ENCODE peak calls at places on chromosomes 5 and 9, in nine cellular contexts. M, J, Q, W, F, R, L, A and B are unnamed samples.

GRCh38 chr5:169576181-169576598 is 7.4 kb upstream of the SPDL1 start:
- DNase-seq in A (no peak), L (peak; percentile 99), R (no peak), J (no peak), W (peak; percentile 57), Q (no peak), M (peak; percentile 87), F (no peak), B (peak; percentile 66)

GRCh38 chr5:168679515-168679920 is 100.3 kb upstream of the PANK3 start:
- DNase-seq in W (peak; percentile 71), L (peak; percentile 59), M (peak; percentile 70), Q (peak; percentile 80), R (peak; percentile 36), F (peak; percentile 89), A (peak; percentile 51), J (no peak), B (no peak)

GRCh38 chr5:151158287-151158661 is 695 bp upstream of the ANXA6 start:
- DNase-seq in L (peak; percentile 63), R (no peak), F (peak; percentile 56), Q (no peak), J (no peak), A (no peak), W (no peak), M (no peak), B (no peak)

GRCh38 chr5:1523793-1524480 is at the start of gene LPCAT1:
- DNase-seq in R (peak; percentile 79), W (peak; percentile 72), A (peak; percentile 85), J (peak; percentile 82), L (peak; percentile 68), F (peak; percentile 79), Q (peak; percentile 93), M (peak; percentile 60), B (no peak)

GRCh38 chr5:81068063-81068462 is 107.9 kb downstream of the RASGRF2 start:
- DNase-seq in R (no peak), Q (no peak), A (peak; percentile 36), F (no peak), W (no peak), L (no peak), M (no peak), J (no peak), B (no peak)

GRCh38 chr9:105329729-105330082 is 85.3 kb downstream of the SLC44A1 start:
- DNase-seq in M (no peak), Q (no peak), J (no peak), F (no peak), R (no peak), A (no peak), L (no peak), W (peak; percentile 16), B (no peak)

GRCh38 chr5:31119938-31120641 is 73.4 kb upstream of the CDH6 start:
- DNase-seq in F (no peak), W (no peak), M (peak; percentile 47), L (peak; percentile 68), A (no peak), Q (no peak), R (no peak), J (no peak), B (no peak)

GRCh38 chr9:85420750-85421149 is 321.0 kb downstream of the AGTPBP1 start:
- DNase-seq in R (no peak), L (peak; percentile 45), F (no peak), M (no peak), A (no peak), Q (no peak), J (no peak), W (peak; percentile 86), B (no peak)

GRCh38 chr5:74589204-74590056 is 51.1 kb downstream of the ENC1 start:
- DNase-seq in L (no peak), F (no peak), J (no peak), W (no peak), M (no peak), R (no peak), A (no peak), Q (no peak), B (no peak)

GRCh38 chr9:116002624-116003023 is 151.0 kb upstream of the PAPPA start:
- DNase-seq in M (no peak), F (no peak), W (no peak), J (no peak), A (no peak), L (peak; percentile 62), Q (no peak), R (no peak), B (peak; percentile 64)

GRCh38 chr9:33124046-33124445 is 43.1 kb downstream of the B4GALT1 start:
- DNase-seq in M (no peak), Q (no peak), L (no peak), J (no peak), W (no peak), A (no peak), R (no peak), F (no peak), B (no peak)

GRCh38 chr9:126275386-126276001 is 51.1 kb upstream of the MVB12B start:
- DNase-seq in W (no peak), F (peak; percentile 86), Q (peak; percentile 72), R (no peak), J (no peak), A (peak; percentile 25), L (peak; percentile 69), M (peak; percentile 5), B (no peak)

GRCh38 chr9:76703270-76703669 is 61.0 kb upstream of the PCA3 start:
- DNase-seq in M (no peak), A (no peak), L (no peak), W (no peak), F (no peak), R (no peak), Q (no peak), J (no peak), B (no peak)

GRCh38 chr5:142671801-142672200 is 14.1 kb downstream of the FGF1 start:
- DNase-seq in M (peak; percentile 85), W (peak; percentile 67), L (peak; percentile 91), Q (no peak), F (no peak), R (no peak), J (no peak), A (no peak), B (no peak)

GRCh38 chr5:130529716-130530485 is 625.6 kb downstream of the CHSY3 start:
- DNase-seq in R (no peak), Q (no peak), J (no peak), L (no peak), M (no peak), F (no peak), A (no peak), W (no peak), B (peak; percentile 100)

GRCh38 chr5:36363101-36363500 is 61.4 kb upstream of the RANBP3L start:
- DNase-seq in R (no peak), A (no peak), L (peak; percentile 93), J (no peak), F (no peak), W (peak; percentile 35), M (peak; percentile 43), Q (no peak), B (no peak)

GRCh38 chr5:31487510-31487909 is 44.4 kb downstream of the DROSHA start:
- DNase-seq in Q (no peak), F (no peak), R (no peak), J (no peak), W (no peak), M (peak; percentile 11), A (no peak), L (no peak), B (no peak)

GRCh38 chr9:6644346-6645152 is 980 bp downstream of the GLDC start:
- DNase-seq in Q (no peak), R (peak; percentile 13), A (no peak), F (no peak), W (no peak), M (no peak), J (no peak), L (no peak), B (no peak)

GRCh38 chr5:62550103-62550502 is 28.5 kb upstream of the LRRC70 start:
- DNase-seq in A (no peak), J (no peak), M (no peak), L (no peak), W (no peak), F (no peak), Q (no peak), R (no peak), B (no peak)

GRCh38 chr5:87770016-87770415 is 357.3 kb upstream of the CCNH start:
- DNase-seq in L (no peak), F (no peak), Q (no peak), R (no peak), A (no peak), W (no peak), J (no peak), M (no peak), B (no peak)

GRCh38 chr5:87765009-87765408 is 352.3 kb upstream of the CCNH start:
- DNase-seq in A (no peak), L (no peak), M (no peak), J (no peak), F (no peak), R (no peak), W (no peak), Q (no peak), B (no peak)

GRCh38 chr5:87769137-87769536 is 356.4 kb upstream of the CCNH start:
- DNase-seq in A (no peak), M (no peak), Q (no peak), W (no peak), R (no peak), F (no peak), L (peak; percentile 33), J (no peak), B (no peak)

GRCh38 chr5:87770601-87771121 is 357.9 kb upstream of the CCNH start:
- DNase-seq in A (no peak), J (no peak), Q (no peak), W (no peak), F (no peak), L (no peak), R (no peak), M (no peak), B (no peak)
- H3K27ac ChIP-seq in A (no peak overlapping the region), J (no peak overlapping the region), Q (no peak overlapping the region), W (no peak overlapping the region), F (no peak overlapping the region), L (no peak overlapping the region), R (no peak overlapping the region), M (no peak overlapping the region), B (no peak overlapping the region)

GRCh38 chr5:157266286-157267007 is 524 bp downstream of the CYFIP2 start:
- DNase-seq in L (no peak), J (no peak), A (no peak), W (no peak), Q (peak; percentile 70), R (no peak), M (no peak), F (no peak), B (no peak)
- H3K27ac ChIP-seq in L (no peak overlapping the region), J (peak overlapping the region; percentile 88), A (peak overlapping the region; percentile 81), W (no peak overlapping the region), Q (peak overlapping the region; percentile 53), R (peak overlapping the region; percentile 78), M (no peak overlapping the region), F (no peak overlapping the region), B (no peak overlapping the region)

DNA sequence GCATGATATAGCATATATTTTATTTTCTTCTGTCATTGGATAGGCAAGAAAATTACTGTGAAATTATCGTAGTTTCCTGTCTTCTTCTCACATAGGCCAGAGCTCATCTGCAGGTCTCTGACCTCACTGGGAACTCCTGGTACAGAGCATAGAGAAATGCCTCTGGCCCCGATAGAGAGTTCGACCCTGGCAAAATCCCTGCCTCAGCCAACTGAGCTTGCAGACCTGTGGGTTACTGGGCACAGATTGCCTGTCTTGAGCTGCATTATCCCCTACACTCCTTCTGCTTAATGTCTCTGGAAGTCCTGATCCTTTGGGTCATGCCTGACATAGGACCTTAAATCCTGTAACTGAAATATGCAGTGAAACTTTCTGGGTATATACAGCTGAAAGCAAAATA is 439.3 kb upstream of the CTNND2 start:
- DNase-seq in Q (no peak), J (no peak), W (no peak), R (no peak), F (no peak), L (no peak), A (no peak), M (no peak), B (no peak)
- H3K27ac ChIP-seq in Q (no peak overlapping the region), J (no peak overlapping the region), W (no peak overlapping the region), R (no peak overlapping the region), F (no peak overlapping the region), L (no peak overlapping the region), A (no peak overlapping the region), M (no peak overlapping the region), B (no peak overlapping the region)

GRCh38 chr9:120767451-120767850 is 25.8 kb downstream of the FBXW2 start:
- DNase-seq in A (no peak), M (no peak), Q (no peak), J (no peak), F (no peak), R (no peak), W (no peak), L (no peak), B (peak; percentile 53)
- H3K27ac ChIP-seq in A (no peak overlapping the region), M (no peak overlapping the region), Q (no peak overlapping the region), J (no peak overlapping the region), F (no peak overlapping the region), R (no peak overlapping the region), W (no peak overlapping the region), L (no peak overlapping the region), B (peak overlapping the region; percentile 37)